ENCODE peak calls at places on chromosome 18, in seven cellular contexts. O is RPMI7951; M is osteoblast; D is RWPE1; F is AG20443; T is activated T-helper 1 cell treated with anti-CD3 and anti-CD28 coated beads, Interleukin-12 subunit alpha, Interleukin-12 subunit beta, Interleukin-2, Interleukin-4 antibody, amounts not matched to agents 30 ng/mL and 10 ng/mL and 1 ng/mL, durations not matched to agents 14 hours and 24 hours and 36 hours; K is effector CD4-positive, alpha-beta T cell. Y is an unnamed sample.

GRCh38 chr18:27712066-27712465 is 464.9 kb downstream of the CDH2 start:
- DNase-seq in M (no peak), F (no peak), T (no peak), D (no peak), O (no peak), K (no peak), Y (no peak)

GRCh38 chr18:76519156-76519549 is 24.1 kb upstream of the ZNF516 start:
- DNase-seq in T (no peak), O (no peak), M (no peak), F (no peak), K (no peak), D (no peak), Y (no peak)

GRCh38 chr18:62863629-62864028 is 148.3 kb downstream of the PHLPP1 start:
- DNase-seq in O (peak), M (no peak), D (no peak), K (no peak), T (no peak), F (no peak), Y (no peak)

GRCh38 chr18:57776767-57777166 is 26.3 kb downstream of the ATP8B1 start:
- DNase-seq in M (no peak), O (no peak), F (peak), T (no peak), K (no peak), D (no peak), Y (no peak)

GRCh38 chr18:56493531-56493930 is 144.9 kb downstream of the TXNL1 start:
- DNase-seq in T (no peak), F (no peak), M (no peak), K (no peak), D (no peak), O (no peak), Y (no peak)

GRCh38 chr18:49656098-49656591 is 94.3 kb downstream of the LIPG start:
- DNase-seq in D (peak), F (no peak), M (no peak), O (peak), T (no peak), K (no peak), Y (no peak)

GRCh38 chr18:313931-314330 is 46.1 kb upstream of the THOC1 start:
- DNase-seq in K (no peak), M (no peak), T (no peak), D (no peak), O (no peak), F (no peak), Y (no peak)

GRCh38 chr18:4251873-4252272 is 203.2 kb downstream of the DLGAP1 start:
- DNase-seq in D (no peak), O (no peak), M (no peak), K (no peak), T (no peak), F (no peak), Y (no peak)

GRCh38 chr18:72742002-72742401 is 125.8 kb downstream of the NETO1 start:
- DNase-seq in T (no peak), O (no peak), K (no peak), D (no peak), M (no peak), F (no peak), Y (no peak)

GRCh38 chr18:45527891-45528290 is 87.4 kb upstream of the SLC14A2 start:
- DNase-seq in D (no peak), O (no peak), M (no peak), K (no peak), F (no peak), T (no peak), Y (no peak)

GRCh38 chr18:11657152-11657551 is 31.9 kb upstream of the GNAL start:
- DNase-seq in D (no peak), T (no peak), M (no peak), O (no peak), F (no peak), K (no peak), Y (no peak)

GRCh38 chr18:26357960-26358359 is 131.7 kb downstream of the TAF4B start:
- DNase-seq in D (no peak), O (no peak), F (no peak), K (no peak), M (no peak), T (no peak), Y (no peak)

GRCh38 chr18:10537765-10538164 is 11.9 kb downstream of the NAPG start:
- DNase-seq in D (no peak), O (no peak), F (no peak), T (no peak), K (no peak), M (no peak), Y (no peak)

GRCh38 chr18:69946608-69947155 is 991 bp downstream of the CD226 start:
- DNase-seq in M (no peak), K (no peak), T (no peak), D (no peak), F (no peak), O (no peak), Y (no peak)

GRCh38 chr18:25233582-25234362 is 118.2 kb downstream of the ZNF521 start:
- DNase-seq in O (peak), D (no peak), K (no peak), T (no peak), F (peak), M (peak), Y (no peak)

GRCh38 chr18:48090021-48090420 is 159.6 kb upstream of the SMAD2 start:
- DNase-seq in F (no peak), D (no peak), O (no peak), T (no peak), M (no peak), K (no peak), Y (no peak)

GRCh38 chr18:67266591-67267237 is 249.8 kb downstream of the DSEL start:
- DNase-seq in K (no peak), O (no peak), T (no peak), F (no peak), D (no peak), M (no peak), Y (no peak)

GRCh38 chr18:75618146-75618545 is 190.6 kb upstream of the SMIM21 start:
- DNase-seq in M (no peak), K (no peak), D (no peak), T (no peak), F (no peak), O (peak), Y (no peak)

GRCh38 chr18:34892379-34892778 is 148.8 kb upstream of the MAPRE2 start:
- DNase-seq in F (no peak), K (no peak), D (no peak), M (no peak), O (no peak), T (no peak), Y (no peak)

GRCh38 chr18:56812674-56813073 is 161.5 kb downstream of the WDR7 start:
- DNase-seq in D (no peak), F (no peak), T (no peak), K (no peak), O (no peak), M (no peak), Y (no peak)

GRCh38 chr18:10950876-10951630 is 198.3 kb downstream of the PIEZO2 start:
- DNase-seq in T (no peak), D (no peak), F (no peak), M (no peak), O (no peak), K (no peak), Y (no peak)

GRCh38 chr18:74632856-74633255 is 35.2 kb downstream of the ZNF407 start:
- DNase-seq in K (no peak), T (no peak), O (no peak), F (no peak), D (no peak), M (no peak), Y (no peak)

GRCh38 chr18:65755616-65756015 is 4.8 kb downstream of the CDH7 start:
- DNase-seq in T (no peak), F (no peak), M (no peak), O (no peak), K (no peak), D (no peak), Y (no peak)

GRCh38 chr18:28584726-28585125 is 407.8 kb upstream of the CDH2 start:
- DNase-seq in M (peak), T (no peak), O (peak), F (peak), D (no peak), K (no peak), Y (no peak)

GRCh38 chr18:13712400-13713131 is 13.8 kb downstream of the FAM210A start:
- DNase-seq in K (no peak), O (no peak), M (no peak), D (no peak), F (no peak), T (no peak), Y (no peak)

GRCh38 chr18:8324343-8325065 is 284.7 kb upstream of the RAB12 start:
- DNase-seq in D (no peak), T (no peak), F (no peak), M (no peak), O (no peak), K (no peak), Y (no peak)

GRCh38 chr18:39946623-39947061 is 2008.4 kb upstream of the PIK3C3 start:
- DNase-seq in O (no peak), D (peak), M (no peak), K (no peak), F (peak), T (no peak), Y (no peak)

GRCh38 chr18:79227617-79228016 is 158.4 kb downstream of the ATP9B start:
- DNase-seq in M (no peak), D (no peak), T (no peak), O (no peak), K (no peak), F (no peak), Y (no peak)

GRCh38 chr18:22210331-22210754 is 41.0 kb downstream of the GATA6 start:
- DNase-seq in K (no peak), T (no peak), D (no peak), O (no peak), M (peak), F (peak), Y (no peak)

GRCh38 chr18:72847134-72847533 is 20.7 kb downstream of the NETO1 start:
- DNase-seq in F (no peak), D (peak), K (no peak), O (peak), M (no peak), T (no peak), Y (no peak)

GRCh38 chr18:8780227-8780626 is 74.9 kb downstream of the MTCL1 start:
- DNase-seq in M (peak), F (no peak), O (no peak), K (no peak), T (no peak), D (no peak), Y (no peak)

GRCh38 chr18:63131106-63131943 is 188.2 kb downstream of the BCL2 start:
- DNase-seq in T (peak), M (peak), K (peak), O (peak), F (peak), D (peak), Y (peak)

GRCh38 chr18:46411862-46412690 is 244.9 kb downstream of the LOXHD1 start:
- DNase-seq in F (no peak), D (no peak), T (no peak), M (no peak), K (no peak), O (peak), Y (no peak)

GRCh38 chr18:23578891-23579653 is 7.2 kb downstream of the NPC1 start:
- DNase-seq in K (no peak), D (no peak), F (no peak), M (peak), O (no peak), T (no peak), Y (no peak)

GRCh38 chr18:48767090-48767670 is 183.6 kb downstream of the SMAD7 start:
- DNase-seq in K (no peak), T (no peak), D (no peak), M (peak), O (no peak), F (peak), Y (no peak)

GRCh38 chr18:12608292-12608691 is 49.6 kb downstream of the SPIRE1 start:
- DNase-seq in T (no peak), D (peak), K (no peak), F (no peak), O (peak), M (no peak), Y (no peak)